ENCODE peak calls at places on chromosome 4, in five cellular contexts. I is KBM-7, S is B cell, B is NCI-H82, D is caudate nucleus. X is an unnamed sample.

GRCh38 chr4:181674315-181674714 is 568.9 kb upstream of the TENM3 start:
- DNase-seq in I (no peak), S (no peak), B (no peak), D (no peak), X (no peak)

GRCh38 chr4:38785901-38786402 is 3.2 kb upstream of the TLR10 start:
- DNase-seq in I (peak; percentile 64), S (peak; percentile 47), B (no peak), D (no peak), X (no peak)

GRCh38 chr4:169293343-169294176 is 22.8 kb upstream of the SH3RF1 start:
- DNase-seq in I (peak; percentile 92), S (peak; percentile 60), B (no peak), D (no peak), X (no peak)

GRCh38 chr4:46393606-46394005 is 3.7 kb upstream of the GABRA2 start:
- DNase-seq in I (no peak), S (no peak), B (no peak), D (no peak), X (no peak)

GRCh38 chr4:41718907-41719306 is 29.6 kb downstream of the PHOX2B start:
- DNase-seq in I (no peak), S (no peak), B (no peak), D (no peak), X (no peak)

GRCh38 chr4:163553146-163553545 is 58.7 kb downstream of the TMA16 start:
- DNase-seq in I (no peak), S (no peak), B (no peak), D (no peak), X (no peak)

GRCh38 chr4:108013955-108014354 is 24.3 kb downstream of the HADH start:
- DNase-seq in I (no peak), S (no peak), B (no peak), D (no peak), X (no peak)

GRCh38 chr4:16225139-16225538 is 1.1 kb downstream of the TAPT1 start:
- DNase-seq in I (no peak), S (peak; percentile 40), B (no peak), D (no peak), X (no peak)

GRCh38 chr4:158428242-158428641 is 93.4 kb upstream of the RXFP1 start:
- DNase-seq in I (no peak), S (no peak), B (no peak), D (no peak), X (no peak)

GRCh38 chr4:154415313-154415712 is 76.3 kb downstream of the DCHS2 start:
- DNase-seq in I (no peak), S (no peak), B (no peak), D (no peak), X (no peak)

GRCh38 chr4:19319607-19320006 is 932.1 kb upstream of the SLIT2 start:
- DNase-seq in I (no peak), S (no peak), B (no peak), D (no peak), X (no peak)

GRCh38 chr4:10605056-10605455 is 79.5 kb downstream of the CLNK start:
- DNase-seq in I (no peak), S (no peak), B (no peak), D (no peak), X (no peak)

GRCh38 chr4:133800966-133801365 is 400.6 kb downstream of the PABPC4L start:
- DNase-seq in I (no peak), S (no peak), B (no peak), D (no peak), X (no peak)

GRCh38 chr4:112765317-112765989 is 128.5 kb downstream of the LARP7 start:
- DNase-seq in I (peak; percentile 67), S (peak; percentile 29), B (peak; percentile 67), D (no peak), X (peak; percentile 37)

GRCh38 chr4:38562751-38563198 is 101.2 kb upstream of the KLF3 start:
- DNase-seq in I (peak; percentile 54), S (no peak), B (no peak), D (no peak), X (no peak)

GRCh38 chr4:8906991-8907595 is 35.5 kb upstream of the HMX1 start:
- DNase-seq in I (no peak), S (no peak), B (no peak), D (no peak), X (no peak)

GRCh38 chr4:27006646-27007045 is 146.0 kb downstream of the STIM2 start:
- DNase-seq in I (no peak), S (no peak), B (no peak), D (no peak), X (no peak)

GRCh38 chr4:102493794-102494193 is 7.4 kb upstream of the NFKB1 start:
- DNase-seq in I (peak; percentile 21), S (no peak), B (no peak), D (no peak), X (no peak)

GRCh38 chr4:7166981-7167700 is 25.2 kb upstream of the SORCS2 start:
- DNase-seq in I (no peak), S (no peak), B (no peak), D (no peak), X (no peak)